ENCODE peak calls at places on chromosomes 16 and 17, in nine cellular contexts. J is effector memory CD4-positive, alpha-beta T cell; C is uterus; I is Peyer's patch; A is transverse colon; N is ascending aorta; E is CD8-positive, alpha-beta memory T cell; X is tibial artery; G is PC-3. O is an unnamed sample. For H3K36me3 and H3K9me3, the result is how much of the 10 kb centered on the place peaks cover.

GRCh38 chr16:86319871-86320270 is 190.5 kb upstream of the FOXF1 start:
- DNase-seq in C (no peak), I (no peak), G (no peak), J (no peak), X (no peak), A (no peak), N (no peak), E (no peak), O (no peak)

GRCh38 chr16:7268182-7268581 is 64.5 kb upstream of the RBFOX1 start:
- DNase-seq in E (no peak), N (no peak), I (no peak), X (no peak), J (no peak), C (no peak), A (no peak), G (peak), O (peak)

GRCh38 chr16:89505204-89506112 is 2.7 kb upstream of the SPG7 start:
- DNase-seq in A (peak), E (peak), G (peak), I (peak), X (peak), J (peak), C (peak), N (peak), O (peak)

GRCh38 chr17:66915204-66915611 is 49.3 kb upstream of the CACNG4 start:
- DNase-seq in I (no peak), N (no peak), C (no peak), A (peak), J (no peak), E (no peak), G (peak), X (no peak), O (peak)

GRCh38 chr16:12314786-12315185 is 338.3 kb downstream of the SNX29 start:
- DNase-seq in G (no peak), C (no peak), I (no peak), E (no peak), A (no peak), J (no peak), N (no peak), X (no peak), O (no peak)

GRCh38 chr16:56321571-56321970 is 103.8 kb downstream of the AMFR start:
- DNase-seq in X (no peak), E (no peak), C (no peak), N (no peak), G (no peak), J (no peak), I (no peak), A (no peak), O (no peak)

GRCh38 chr17:16652847-16653366 is 743 bp downstream of the ZNF624 start:
- DNase-seq in G (peak), I (no peak), X (no peak), E (no peak), C (no peak), J (no peak), A (no peak), N (no peak), O (no peak)

GRCh38 chr16:11350531-11351335 is 5.5 kb downstream of the RMI2 start:
- DNase-seq in C (no peak), N (no peak), J (no peak), G (peak), X (no peak), A (no peak), I (no peak), E (no peak), O (no peak)

GRCh38 chr17:65103896-65104295 is 33.3 kb upstream of the RGS9 start:
- DNase-seq in E (no peak), C (no peak), X (no peak), J (no peak), A (no peak), G (peak), I (no peak), N (no peak), O (no peak)

GRCh38 chr16:28210264-28210663 is 1.5 kb downstream of the XPO6 start:
- DNase-seq in E (no peak), G (no peak), J (no peak), N (no peak), C (no peak), A (no peak), I (no peak), X (no peak), O (no peak)

GRCh38 chr17:79298801-79299200 is 224.2 kb downstream of the ENGASE start:
- DNase-seq in J (no peak), G (no peak), E (no peak), N (no peak), C (no peak), X (no peak), A (no peak), I (no peak), O (no peak)

GRCh38 chr17:43588664-43589435 is 42.7 kb upstream of the ETV4 start:
- DNase-seq in E (no peak), C (no peak), X (no peak), G (no peak), J (no peak), I (peak), N (no peak), A (no peak), O (no peak)

GRCh38 chr17:68961204-68961893 is 6.2 kb upstream of the ABCA8 start:
- DNase-seq in X (no peak), A (no peak), I (no peak), E (no peak), J (no peak), C (no peak), N (no peak), G (no peak), O (no peak)

GRCh38 chr17:32575865-32576264 is 89.1 kb downstream of the CDK5R1 start:
- DNase-seq in G (no peak), I (no peak), E (peak), N (no peak), A (no peak), C (no peak), J (no peak), X (no peak), O (no peak)

GRCh38 chr17:5446786-5447185 is 7.8 kb upstream of the C1QBP start:
- DNase-seq in N (no peak), I (no peak), X (no peak), G (no peak), J (no peak), E (no peak), C (no peak), A (no peak), O (no peak)

GRCh38 chr16:87725596-87726235 is 40.1 kb downstream of the KLHDC4 start:
- DNase-seq in X (no peak), A (no peak), I (no peak), N (no peak), G (no peak), C (no peak), E (no peak), J (no peak), O (no peak)

GRCh38 chr16:24348511-24349290 is 92.6 kb downstream of the CACNG3 start:
- DNase-seq in E (no peak), X (no peak), I (no peak), C (no peak), G (no peak), A (no peak), N (no peak), J (no peak), O (no peak)

GRCh38 chr17:33052856-33053255 is 61.2 kb downstream of the SPACA3 start:
- DNase-seq in X (no peak), I (no peak), E (no peak), N (no peak), J (no peak), G (peak), A (no peak), C (no peak), O (no peak)

GRCh38 chr17:74859439-74860228 is at the start of gene GRIN2C:
- DNase-seq in A (no peak), C (no peak), E (peak), G (no peak), X (no peak), J (no peak), I (no peak), N (no peak), O (no peak)

GRCh38 chr17:17818088-17818526 is 18.7 kb downstream of the SREBF1 start:
- DNase-seq in J (no peak), X (no peak), E (no peak), A (no peak), C (no peak), N (no peak), I (no peak), G (peak), O (no peak)

GRCh38 chr16:50266337-50267091 is at the start of gene ADCY7:
- DNase-seq in G (no peak), J (peak), E (peak), A (peak), N (peak), X (peak), I (peak), C (peak), O (no peak)

GRCh38 chr17:14997290-14997689 is 267.8 kb downstream of the PMP22 start:
- DNase-seq in A (no peak), G (no peak), J (no peak), X (no peak), C (no peak), E (no peak), N (no peak), I (no peak), O (no peak)

GRCh38 chr16:21253470-21253869 is 20.0 kb downstream of the ANKS4B start:
- DNase-seq in G (no peak), C (no peak), A (no peak), X (no peak), E (no peak), J (no peak), I (no peak), N (no peak), O (no peak)

GRCh38 chr17:49157784-49158183 is 25.2 kb downstream of the B4GALNT2 start:
- DNase-seq in A (no peak), C (no peak), N (no peak), J (no peak), E (no peak), X (no peak), G (peak), I (no peak), O (no peak)

GRCh38 chr17:78793968-78794367 is 11.9 kb upstream of the CYTH1 start:
- DNase-seq in C (no peak), I (no peak), A (no peak), G (no peak), N (no peak), J (no peak), X (no peak), E (no peak), O (no peak)

GRCh38 chr16:21953541-21953902 is 361 bp downstream of the UQCRC2 start:
- DNase-seq in N (no peak), X (no peak), G (no peak), I (no peak), C (no peak), J (no peak), E (no peak), A (no peak), O (no peak)

GRCh38 chr17:3893003-3893719 is at the start of gene CAMKK1:
- DNase-seq in I (peak), G (peak), E (peak), X (peak), A (peak), J (peak), N (peak), C (peak), O (peak)

GRCh38 chr17:66830451-66830850 is 4.5 kb upstream of the CACNG5 start:
- DNase-seq in A (no peak), N (no peak), G (no peak), E (no peak), C (no peak), X (peak), J (no peak), I (no peak), O (no peak)

GRCh38 chr16:35754391-35755369 is 2295.3 kb downstream of the TP53TG3F start:
- DNase-seq in C (no peak), I (no peak), E (no peak), X (no peak), J (no peak), N (no peak), A (no peak), G (no peak), O (no peak)

GRCh38 chr17:77606146-77606864 is 352.2 kb upstream of the TNRC6C start:
- DNase-seq in X (no peak), I (no peak), N (no peak), E (no peak), G (no peak), C (no peak), J (no peak), A (no peak), O (no peak)

GRCh38 chr16:16014329-16015224 is 65.2 kb downstream of the ABCC1 start:
- DNase-seq in I (no peak), J (no peak), E (no peak), N (peak), G (peak), A (peak), X (peak), C (peak), O (peak)

GRCh38 chr17:7112527-7113108 is 2.0 kb downstream of the ASGR2 start:
- DNase-seq in X (no peak), J (no peak), C (no peak), G (no peak), I (no peak), N (no peak), E (no peak), A (no peak), O (no peak)

GRCh38 chr16:83626204-83626603 is 181.6 kb upstream of the HSBP1 start:
- DNase-seq in G (no peak), E (no peak), A (no peak), C (no peak), X (no peak), J (no peak), I (no peak), N (no peak), O (no peak)

GRCh38 chr16:68548947-68549346 is 9.9 kb downstream of the ZFP90 start:
- DNase-seq in C (no peak), E (peak), A (no peak), X (no peak), G (no peak), I (no peak), J (no peak), N (no peak), O (no peak)
- H3K36me3 ChIP-seq in C (under half), E (under half), A (under half), X (half or more), G (half or more), I (under half), J (under half), N (half or more), O (under half)

DNA sequence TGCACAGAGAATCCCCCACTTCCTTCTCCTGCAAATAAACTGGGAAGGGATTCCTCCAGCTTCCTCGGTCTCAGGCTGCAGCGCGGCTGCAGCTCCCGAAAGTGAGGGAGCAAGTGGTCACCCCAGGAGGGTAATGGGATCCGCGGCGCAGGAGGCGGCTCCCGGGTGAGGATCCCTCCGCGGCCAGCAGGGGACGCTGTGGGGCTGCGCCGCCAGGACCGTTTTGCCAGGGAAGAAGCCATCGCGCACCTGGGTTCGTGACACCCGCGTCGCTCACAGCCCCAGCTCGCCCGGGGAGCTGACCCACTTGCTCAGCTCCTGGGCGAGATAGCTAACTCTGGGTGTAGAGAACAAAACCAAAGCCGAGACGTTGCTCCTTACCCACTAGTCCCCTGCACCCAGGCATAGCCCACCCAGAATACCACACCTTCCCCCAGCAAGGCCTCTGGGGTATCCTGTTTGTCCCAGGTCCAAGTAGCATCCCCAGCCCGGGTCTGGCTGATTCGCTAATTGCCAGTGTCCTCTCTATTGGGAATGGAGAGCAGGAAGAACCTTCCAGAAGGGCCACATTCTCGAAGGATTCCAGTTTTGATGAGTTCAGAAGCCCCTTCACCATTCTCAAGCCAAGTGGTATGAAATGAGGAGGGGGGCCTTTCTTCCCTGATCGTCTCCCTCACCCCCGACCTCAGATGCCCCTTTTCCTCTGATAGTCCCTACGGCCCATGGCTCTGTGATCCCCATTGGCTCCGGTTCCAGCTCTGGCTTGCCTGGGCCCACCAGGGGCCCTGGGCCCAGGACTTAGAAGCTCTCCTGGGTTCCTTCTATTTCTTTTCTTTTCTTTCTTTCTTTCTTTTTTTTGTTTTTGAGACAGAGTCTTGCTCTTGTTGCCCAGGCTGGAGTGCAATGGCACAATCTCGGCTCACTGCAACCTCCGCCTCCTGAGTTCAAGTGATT is 14.1 kb downstream of the CYGB start:
- DNase-seq in E (peak), C (peak), X (no peak), N (no peak), I (peak), A (peak), J (peak), G (peak), O (peak)
- H3K27ac ChIP-seq in E (no peak), C (no peak), X (no peak), N (no peak), I (no peak), A (no peak), J (no peak), G (no peak), O (no peak)

GRCh38 chr17:22131740-22132139 is 439.4 kb downstream of the KCNJ18 start:
- DNase-seq in G (no peak), J (no peak), C (no peak), I (no peak), E (no peak), N (no peak), X (no peak), A (no peak), O (no peak)
- H3K9me3 ChIP-seq in G (under half), J (under half), C (under half), I (under half), E (under half), N (under half), X (under half), A (under half), O (under half)

GRCh38 chr16:1767116-1767994 is 4.0 kb downstream of the NME3 start:
- DNase-seq in X (no peak), J (no peak), I (no peak), G (no peak), N (no peak), C (no peak), E (no peak), A (no peak), O (no peak)
- H3K36me3 ChIP-seq in X (half or more), J (half or more), I (under half), G (under half), N (half or more), C (under half), E (under half), A (under half), O (under half)

GRCh38 chr16:30561212-30561816 is 3.1 kb upstream of the ZNF764 start:
- DNase-seq in J (no peak), C (peak), X (no peak), I (peak), G (no peak), N (no peak), A (peak), E (no peak), O (no peak)
- H3K27ac ChIP-seq in J (peak), C (peak), X (no peak), I (peak), G (no peak), N (peak), A (peak), E (no peak), O (peak)